ENCODE peak calls at places on chromosomes 12 and 14, in eight cellular contexts. J is heart left ventricle, U is GM04504, O is astrocyte of the cerebellum, Z is A172, E is pancreas, W is HCEC 1CT, D is HAP-1. Y is an unnamed sample.

GRCh38 chr12:132448453-132448800 is 41.5 kb upstream of the FBRSL1 start:
- DNase-seq in J (no peak), U (no peak), O (no peak), Z (no peak), E (no peak), W (no peak), D (no peak), Y (no peak)

GRCh38 chr12:12018454-12018853 is 52.3 kb upstream of the BCL2L14 start:
- DNase-seq in J (no peak), U (no peak), O (no peak), Z (no peak), E (no peak), W (no peak), D (no peak), Y (no peak)

GRCh38 chr12:59182191-59182590 is 261.9 kb upstream of the LRIG3 start:
- DNase-seq in J (no peak), U (no peak), O (no peak), Z (no peak), E (no peak), W (no peak), D (no peak), Y (no peak)

GRCh38 chr12:27620121-27620520 is 76.1 kb upstream of the REP15 start:
- DNase-seq in J (no peak), U (no peak), O (no peak), Z (no peak), E (no peak), W (no peak), D (no peak), Y (no peak)

GRCh38 chr12:74254784-74255183 is 282.9 kb upstream of the ATXN7L3B start:
- DNase-seq in J (no peak), U (no peak), O (no peak), Z (no peak), E (no peak), W (no peak), D (no peak), Y (no peak)

GRCh38 chr14:75452900-75453816 is 25.3 kb downstream of the JDP2 start:
- DNase-seq in J (peak), U (peak), O (peak), Z (peak), E (peak), W (peak), D (peak), Y (no peak)

GRCh38 chr12:90037740-90038139 is 329.1 kb upstream of the ATP2B1 start:
- DNase-seq in J (no peak), U (no peak), O (no peak), Z (no peak), E (no peak), W (peak), D (no peak), Y (no peak)

GRCh38 chr14:73833530-73834257 is 17.9 kb upstream of the PTGR2 start:
- DNase-seq in J (peak), U (no peak), O (peak), Z (no peak), E (peak), W (no peak), D (no peak), Y (no peak)

GRCh38 chr12:68930178-68930577 is 2.8 kb downstream of the CPM start:
- DNase-seq in J (no peak), U (no peak), O (no peak), Z (no peak), E (no peak), W (no peak), D (no peak), Y (no peak)

GRCh38 chr14:105204206-105204930 is 23.3 kb upstream of the NUDT14 start:
- DNase-seq in J (peak), U (no peak), O (no peak), Z (peak), E (peak), W (no peak), D (no peak), Y (no peak)

GRCh38 chr14:69580009-69580577 is 5.4 kb upstream of the CCDC177 start:
- DNase-seq in J (no peak), U (peak), O (peak), Z (peak), E (no peak), W (peak), D (peak), Y (no peak)

GRCh38 chr14:57408037-57408436 is 17.7 kb downstream of the NAA30 start:
- DNase-seq in J (no peak), U (no peak), O (no peak), Z (no peak), E (no peak), W (no peak), D (no peak), Y (no peak)

GRCh38 chr12:13142747-13143146 is 39.3 kb upstream of the GSG1 start:
- DNase-seq in J (no peak), U (no peak), O (no peak), Z (no peak), E (no peak), W (no peak), D (no peak), Y (no peak)

GRCh38 chr12:25583545-25583944 is 30.5 kb upstream of the LMNTD1 start:
- DNase-seq in J (no peak), U (no peak), O (no peak), Z (no peak), E (no peak), W (no peak), D (no peak), Y (no peak)

GRCh38 chr12:2959194-2959507 is at the start of gene TEAD4:
- DNase-seq in J (peak), U (peak), O (peak), Z (peak), E (peak), W (peak), D (peak), Y (no peak)

GRCh38 chr12:6748761-6749160 is 4.2 kb downstream of the MLF2 start:
- DNase-seq in J (no peak), U (no peak), O (no peak), Z (no peak), E (no peak), W (no peak), D (no peak), Y (no peak)

GRCh38 chr12:55746147-55746912 is 3.4 kb downstream of the GDF11 start:
- DNase-seq in J (no peak), U (no peak), O (no peak), Z (no peak), E (no peak), W (no peak), D (no peak), Y (no peak)

GRCh38 chr12:128817115-128818015 is 6.4 kb downstream of the SLC15A4 start:
- DNase-seq in J (peak), U (peak), O (peak), Z (peak), E (peak), W (no peak), D (no peak), Y (no peak)

GRCh38 chr14:24057271-24057670 is 5.5 kb downstream of the CARMIL3 start:
- DNase-seq in J (no peak), U (no peak), O (no peak), Z (no peak), E (no peak), W (no peak), D (no peak), Y (no peak)

GRCh38 chr12:124683330-124683662 is 115.9 kb upstream of the NCOR2 start:
- DNase-seq in J (no peak), U (no peak), O (no peak), Z (peak), E (no peak), W (no peak), D (peak), Y (no peak)

GRCh38 chr14:104395941-104396681 is 183.5 kb upstream of the C14orf180 start:
- DNase-seq in J (no peak), U (no peak), O (no peak), Z (no peak), E (no peak), W (no peak), D (no peak), Y (no peak)

GRCh38 chr12:109004022-109004421 is 16.8 kb downstream of the SVOP start:
- DNase-seq in J (no peak), U (no peak), O (no peak), Z (no peak), E (no peak), W (no peak), D (no peak), Y (no peak)

GRCh38 chr12:46562625-46563228 is 190.2 kb upstream of the SLC38A2 start:
- DNase-seq in J (no peak), U (peak), O (peak), Z (peak), E (no peak), W (peak), D (no peak), Y (no peak)

GRCh38 chr14:56143025-56143424 is 24.8 kb downstream of the PELI2 start:
- DNase-seq in J (no peak), U (no peak), O (no peak), Z (no peak), E (no peak), W (no peak), D (no peak), Y (no peak)

GRCh38 chr12:118136559-118137003 is 657 bp downstream of the PEBP1 start:
- DNase-seq in J (peak), U (no peak), O (no peak), Z (peak), E (peak), W (peak), D (peak), Y (peak)